ENCODE peak calls at places on chromosomes 4 and X, in seven cellular contexts. E is progenitor cell of endocrine pancreas; F is stimulated activated CD4-positive, alpha-beta T cell treated with anti-CD3 and anti-CD28 coated beads, Interleukin-12 subunit alpha, Interleukin-12 subunit beta, amount 100 ng/mL, for 48 hours; O is NT2/D1; M is T-helper 2 cell; A is activated CD4-positive, alpha-beta T cell treated with anti-CD3 and anti-CD28 coated beads for 36 hours; X is astrocyte of the spinal cord. N is an unnamed sample.
A peak's percentile ranks its signal among the peaks of the same experiment; 100 is the strongest.

GRCh38 chrX:3589474-3589873 is 124.0 kb downstream of the PRKX start:
- DNase-seq in E (no peak), F (no peak), O (no peak), M (no peak), A (no peak), X (no peak), N (no peak)

GRCh38 chr4:40623707-40624106 is 6.0 kb downstream of the RBM47 start:
- DNase-seq in E (no peak), F (no peak), O (no peak), M (no peak), A (no peak), X (no peak), N (no peak)

GRCh38 chrX:103531002-103531401 is 11.7 kb upstream of the RAB40A start:
- DNase-seq in E (no peak), F (no peak), O (no peak), M (no peak), A (no peak), X (peak; percentile 85), N (no peak)

GRCh38 chr4:65096630-65097029 is 573.7 kb downstream of the EPHA5 start:
- DNase-seq in E (no peak), F (no peak), O (no peak), M (no peak), A (no peak), X (no peak), N (no peak)

GRCh38 chr4:8245879-8246833 is 23.4 kb upstream of the HTRA3 start:
- DNase-seq in E (no peak), F (no peak), O (no peak), M (no peak), A (no peak), X (no peak), N (no peak)

GRCh38 chrX:155767101-155767878 is 113.9 kb upstream of the VAMP7 start:
- DNase-seq in E (no peak), F (no peak), O (no peak), M (peak; percentile 5), A (peak; percentile 45), X (peak; percentile 80), N (no peak)

GRCh38 chr4:173371292-173372192 is 788 bp downstream of the SAP30 start:
- DNase-seq in E (peak; percentile 38), F (no peak), O (peak; percentile 36), M (peak; percentile 33), A (peak; percentile 63), X (peak; percentile 81), N (no peak)

GRCh38 chr4:5782829-5783476 is 72.0 kb downstream of the EVC start:
- DNase-seq in E (no peak), F (no peak), O (no peak), M (no peak), A (no peak), X (no peak), N (no peak)

GRCh38 chr4:68954126-68954525 is 2.5 kb upstream of the UGT2A3 start:
- DNase-seq in E (no peak), F (no peak), O (no peak), M (no peak), A (no peak), X (no peak), N (no peak)

GRCh38 chr4:38062088-38062893 is 102.1 kb downstream of the PTTG2 start:
- DNase-seq in E (peak; percentile 54), F (peak; percentile 33), O (peak; percentile 55), M (peak; percentile 44), A (peak; percentile 82), X (peak; percentile 79), N (peak; percentile 31)

GRCh38 chr4:118076958-118077766 is 42.9 kb downstream of the NDST3 start:
- DNase-seq in E (no peak), F (no peak), O (peak; percentile 13), M (no peak), A (peak; percentile 48), X (peak; percentile 15), N (no peak)

GRCh38 chrX:103607385-103608304 is at the start of gene TCEAL3:
- DNase-seq in E (peak; percentile 30), F (no peak), O (no peak), M (peak; percentile 20), A (peak; percentile 30), X (peak; percentile 28), N (peak; percentile 19)

GRCh38 chr4:519203-519651 is 20.2 kb downstream of the PIGG start:
- DNase-seq in E (no peak), F (no peak), O (no peak), M (no peak), A (no peak), X (no peak), N (no peak)

GRCh38 chrX:27660878-27661277 is 70.7 kb downstream of the DCAF8L2 start:
- DNase-seq in E (no peak), F (no peak), O (no peak), M (no peak), A (no peak), X (no peak), N (no peak)

GRCh38 chr4:8035371-8035780 is 95.7 kb upstream of the AFAP1 start:
- DNase-seq in E (no peak), F (no peak), O (no peak), M (no peak), A (peak; percentile 16), X (peak; percentile 61), N (no peak)

GRCh38 chr4:105815701-105816100 is 79.6 kb upstream of the NPNT start:
- DNase-seq in E (no peak), F (no peak), O (no peak), M (no peak), A (no peak), X (no peak), N (no peak)

GRCh38 chr4:127055349-127055748 is 577.4 kb upstream of the INTU start:
- DNase-seq in E (no peak), F (no peak), O (no peak), M (no peak), A (no peak), X (peak; percentile 91), N (no peak)

GRCh38 chr4:135277980-135278315 is 1076.4 kb upstream of the PABPC4L start:
- DNase-seq in E (no peak), F (no peak), O (peak; percentile 13), M (no peak), A (no peak), X (no peak), N (no peak)

GRCh38 chr4:58275856-58276255 is 1165.7 kb upstream of the IGFBP7 start:
- DNase-seq in E (no peak), F (no peak), O (no peak), M (no peak), A (no peak), X (no peak), N (no peak)

GRCh38 chrX:77276742-77277141 is 170.4 kb upstream of the FGF16 start:
- DNase-seq in E (no peak), F (no peak), O (no peak), M (no peak), A (no peak), X (no peak), N (no peak)

GRCh38 chr4:27049101-27049829 is 188.6 kb downstream of the STIM2 start:
- DNase-seq in E (no peak), F (no peak), O (no peak), M (no peak), A (no peak), X (no peak), N (no peak)

GRCh38 chrX:40189621-40190020 is 91.9 kb upstream of the BCOR start:
- DNase-seq in E (no peak), F (no peak), O (no peak), M (no peak), A (no peak), X (no peak), N (no peak)

GRCh38 chr4:178633263-178633662 is 1191.0 kb upstream of the AGA start:
- DNase-seq in E (no peak), F (no peak), O (no peak), M (no peak), A (no peak), X (no peak), N (no peak)

GRCh38 chr4:92634891-92635290 is 331.1 kb downstream of the GRID2 start:
- DNase-seq in E (no peak), F (no peak), O (no peak), M (no peak), A (no peak), X (peak; percentile 18), N (no peak)

GRCh38 chr4:146256328-146256727 is 42.0 kb downstream of the REELD1 start:
- DNase-seq in E (no peak), F (no peak), O (no peak), M (no peak), A (no peak), X (no peak), N (no peak)

GRCh38 chr4:16077786-16078185 is 6.0 kb downstream of the PROM1 start:
- DNase-seq in E (no peak), F (no peak), O (no peak), M (no peak), A (no peak), X (no peak), N (no peak)

GRCh38 chr4:17085416-17085815 is 187.0 kb upstream of the LDB2 start:
- DNase-seq in E (no peak), F (no peak), O (no peak), M (no peak), A (no peak), X (no peak), N (no peak)

GRCh38 chrX:73826996-73827395 is 264.0 kb downstream of the CHIC1 start:
- DNase-seq in E (no peak), F (no peak), O (no peak), M (no peak), A (no peak), X (no peak), N (no peak)

GRCh38 chrX:138858946-138859345 is 147.4 kb upstream of the FGF13 start:
- DNase-seq in E (no peak), F (no peak), O (no peak), M (no peak), A (no peak), X (no peak), N (no peak)

GRCh38 chr4:37561803-37562207 is 124.4 kb downstream of the RELL1 start:
- DNase-seq in E (no peak), F (no peak), O (no peak), M (no peak), A (no peak), X (peak; percentile 60), N (no peak)

GRCh38 chrX:15973299-15973698 is 118.7 kb upstream of the AP1S2 start:
- DNase-seq in E (no peak), F (peak; percentile 0), O (no peak), M (no peak), A (peak; percentile 34), X (peak; percentile 21), N (no peak)

GRCh38 chrX:149628768-149629167 is 2.8 kb downstream of the TMEM185A start:
- DNase-seq in E (no peak), F (no peak), O (no peak), M (no peak), A (no peak), X (no peak), N (no peak)

GRCh38 chr4:57254727-57255126 is 144.5 kb upstream of the IGFBP7 start:
- DNase-seq in E (no peak), F (no peak), O (no peak), M (no peak), A (no peak), X (no peak), N (no peak)